ENCODE peak calls at places on chromosomes 3 and 15, in seven cellular contexts. S is IMR-90, K is H9, T is neuronal stem cell, W is mesendoderm, G is mesenchymal stem cell, H is H1. A is an unnamed sample.

GRCh38 chr3:174891524-174892203 is 32.5 kb downstream of the NAALADL2 start:
- DNase-seq in S (peak), K (no peak), T (no peak), W (peak), G (no peak), H (peak), A (no peak)

GRCh38 chr3:161266731-161267150 is 45.6 kb downstream of the NMD3 start:
- DNase-seq in S (peak), K (no peak), T (no peak), W (no peak), G (peak), H (no peak), A (no peak)

GRCh38 chr3:134903840-134904239 is 108.8 kb downstream of the EPHB1 start:
- DNase-seq in S (no peak), K (no peak), T (no peak), W (no peak), G (no peak), H (no peak), A (no peak)

GRCh38 chr15:42427429-42428223 is 63.3 kb downstream of the ZNF106 start:
- DNase-seq in S (peak), K (no peak), T (no peak), W (no peak), G (no peak), H (no peak), A (no peak)

GRCh38 chr3:15578272-15578671 is 23.1 kb downstream of the HACL1 start:
- DNase-seq in S (no peak), K (no peak), T (no peak), W (no peak), G (no peak), H (no peak), A (no peak)

GRCh38 chr15:69535101-69535638 is 82.6 kb downstream of the RPLP1 start:
- DNase-seq in S (peak), K (no peak), T (no peak), W (peak), G (peak), H (no peak), A (no peak)

GRCh38 chr3:107956991-107957467 is 133.8 kb downstream of the CD47 start:
- DNase-seq in S (peak), K (no peak), T (no peak), W (no peak), G (peak), H (no peak), A (no peak)

GRCh38 chr15:83709246-83709645 is 55.3 kb downstream of the ADAMTSL3 start:
- DNase-seq in S (peak), K (no peak), T (no peak), W (no peak), G (no peak), H (no peak), A (no peak)

GRCh38 chr3:127632441-127632840 is 3.5 kb downstream of the PODXL2 start:
- DNase-seq in S (no peak), K (no peak), T (no peak), W (no peak), G (no peak), H (no peak), A (no peak)

GRCh38 chr15:46041907-46042306 is 407.1 kb downstream of the SQOR start:
- DNase-seq in S (no peak), K (no peak), T (no peak), W (no peak), G (no peak), H (no peak), A (no peak)

GRCh38 chr3:66453525-66454463 is 47.0 kb downstream of the LRIG1 start:
- DNase-seq in S (no peak), K (no peak), T (no peak), W (peak), G (no peak), H (no peak), A (no peak)

GRCh38 chr3:8596706-8597514 is 47.7 kb downstream of the SSUH2 start:
- DNase-seq in S (no peak), K (no peak), T (no peak), W (no peak), G (no peak), H (peak), A (no peak)

GRCh38 chr15:30038667-30039523 is 43.9 kb upstream of the GOLGA8J start:
- DNase-seq in S (no peak), K (no peak), T (no peak), W (no peak), G (no peak), H (no peak), A (no peak)

GRCh38 chr15:62647195-62647865 is 395.2 kb upstream of the TPM1 start:
- DNase-seq in S (peak), K (no peak), T (no peak), W (peak), G (peak), H (no peak), A (no peak)

GRCh38 chr15:68706256-68706655 is 114.4 kb downstream of the ANP32A start:
- DNase-seq in S (no peak), K (no peak), T (no peak), W (no peak), G (no peak), H (no peak), A (no peak)

GRCh38 chr15:53193149-53193548 is 403.0 kb upstream of the ONECUT1 start:
- DNase-seq in S (no peak), K (no peak), T (peak), W (peak), G (no peak), H (no peak), A (peak)

GRCh38 chr3:107458871-107459270 is 63.9 kb upstream of the BBX start:
- DNase-seq in S (no peak), K (no peak), T (no peak), W (no peak), G (no peak), H (no peak), A (no peak)

GRCh38 chr15:96362001-96362758 is 31.7 kb downstream of the NR2F2 start:
- DNase-seq in S (no peak), K (no peak), T (peak), W (no peak), G (peak), H (no peak), A (no peak)

GRCh38 chr3:118587847-118588246 is 446.8 kb downstream of the IGSF11 start:
- DNase-seq in S (no peak), K (no peak), T (no peak), W (no peak), G (no peak), H (no peak), A (no peak)

GRCh38 chr3:117264204-117264994 is 554.8 kb downstream of the TUSC7 start:
- DNase-seq in S (no peak), K (no peak), T (no peak), W (no peak), G (no peak), H (no peak), A (no peak)

GRCh38 chr15:30990451-30991300 is 752 bp downstream of the MTMR10 start:
- DNase-seq in S (peak), K (no peak), T (no peak), W (no peak), G (peak), H (no peak), A (peak)

GRCh38 chr15:87653646-87654045 is 602.9 kb downstream of the NTRK3 start:
- DNase-seq in S (no peak), K (no peak), T (no peak), W (peak), G (no peak), H (no peak), A (no peak)

GRCh38 chr3:94617312-94617711 is 554.5 kb downstream of the NSUN3 start:
- DNase-seq in S (no peak), K (no peak), T (no peak), W (no peak), G (no peak), H (no peak), A (no peak)

GRCh38 chr3:146781606-146782005 is 176.5 kb upstream of the PLSCR5 start:
- DNase-seq in S (peak), K (no peak), T (no peak), W (no peak), G (no peak), H (no peak), A (no peak)

GRCh38 chr3:27718459-27718858 is 3.7 kb downstream of the EOMES start:
- DNase-seq in S (no peak), K (no peak), T (no peak), W (no peak), G (no peak), H (no peak), A (no peak)

GRCh38 chr15:49412821-49413220 is 10.2 kb upstream of the FGF7 start:
- DNase-seq in S (no peak), K (no peak), T (no peak), W (no peak), G (no peak), H (no peak), A (no peak)

GRCh38 chr3:29286841-29287240 is 6.0 kb downstream of the RBMS3 start:
- DNase-seq in S (peak), K (no peak), T (no peak), W (no peak), G (no peak), H (no peak), A (no peak)

GRCh38 chr3:123799544-123800351 is 84.4 kb downstream of the MYLK start:
- DNase-seq in S (peak), K (no peak), T (peak), W (peak), G (no peak), H (no peak), A (no peak)

GRCh38 chr15:55823191-55823670 is 80.3 kb upstream of the PRTG start:
- DNase-seq in S (peak), K (no peak), T (no peak), W (no peak), G (peak), H (no peak), A (no peak)

GRCh38 chr3:127342735-127343134 is 54.9 kb upstream of the PRR20G start:
- DNase-seq in S (no peak), K (peak), T (peak), W (peak), G (no peak), H (peak), A (no peak)

GRCh38 chr3:151925876-151926275 is 52.4 kb downstream of the SUCNR1 start:
- DNase-seq in S (peak), K (no peak), T (no peak), W (no peak), G (peak), H (no peak), A (peak)

GRCh38 chr3:191523099-191523498 is 62.1 kb downstream of the PYDC2 start:
- DNase-seq in S (no peak), K (no peak), T (no peak), W (no peak), G (no peak), H (no peak), A (no peak)

GRCh38 chr3:117892431-117892841 is 1142.2 kb downstream of the IGSF11 start:
- DNase-seq in S (peak), K (no peak), T (no peak), W (no peak), G (peak), H (no peak), A (no peak)

GRCh38 chr15:31279221-31280036 is 47.2 kb upstream of the KLF13 start:
- DNase-seq in S (no peak), K (no peak), T (no peak), W (no peak), G (no peak), H (peak), A (no peak)

GRCh38 chr15:99925661-99926461 is 192.6 kb upstream of the LYSMD4 start:
- DNase-seq in S (no peak), K (peak), T (peak), W (peak), G (peak), H (peak), A (peak)
- H3K27ac ChIP-seq in S (no peak), K (no peak), T (no peak), W (no peak), G (no peak), H (no peak), A (no peak)

GRCh38 chr3:110166791-110167190 is 829.4 kb upstream of the DPPA4 start:
- DNase-seq in S (no peak), K (no peak), T (no peak), W (no peak), G (no peak), H (no peak), A (no peak)
- H3K18ac ChIP-seq in S (no peak), K (no peak), T (no peak), W (no peak), G (no peak), H (no peak), A (no peak)

GRCh38 chr3:178479860-178480259 is 56.4 kb upstream of the KCNMB2 start:
- DNase-seq in S (no peak), K (no peak), T (no peak), W (no peak), G (no peak), H (no peak), A (no peak)

GRCh38 chr3:178474526-178474925 is 61.7 kb upstream of the KCNMB2 start:
- DNase-seq in S (no peak), K (no peak), T (no peak), W (no peak), G (peak), H (no peak), A (peak)

GRCh38 chr3:178475062-178475461 is 61.2 kb upstream of the KCNMB2 start:
- DNase-seq in S (no peak), K (no peak), T (no peak), W (peak), G (peak), H (no peak), A (no peak)

GRCh38 chr3:178479446-178479845 is 56.8 kb upstream of the KCNMB2 start:
- DNase-seq in S (no peak), K (no peak), T (no peak), W (no peak), G (no peak), H (no peak), A (no peak)

GRCh38 chr3:178476886-178477285 is 59.4 kb upstream of the KCNMB2 start:
- DNase-seq in S (no peak), K (no peak), T (no peak), W (no peak), G (no peak), H (no peak), A (no peak)
- H3K27ac ChIP-seq in S (no peak), K (no peak), T (no peak), W (no peak), G (no peak), H (no peak), A (no peak)

DNA sequence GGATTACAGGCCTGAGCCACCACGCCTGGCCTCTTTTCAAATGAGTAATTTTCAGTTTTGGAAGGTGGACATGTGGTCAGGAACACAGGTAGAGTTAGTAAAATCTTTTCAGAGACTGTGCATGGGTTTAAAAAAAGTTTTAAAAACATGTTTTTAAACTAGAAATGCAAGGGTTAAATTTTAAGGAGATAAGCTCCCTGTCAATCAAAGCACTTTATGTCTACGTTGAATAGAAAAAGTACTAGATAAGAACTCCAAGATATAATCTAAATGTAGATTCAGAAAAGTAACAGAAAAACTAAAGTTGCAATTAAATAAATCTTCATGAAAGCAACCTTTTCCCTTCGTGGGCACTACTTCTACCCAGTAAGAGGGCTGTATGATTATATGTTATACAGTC is 131.7 kb downstream of the CLASP2 start:
- DNase-seq in S (no peak), K (no peak), T (no peak), W (no peak), G (no peak), H (no peak), A (no peak)
- H3K18ac ChIP-seq in S (no peak), K (no peak), T (no peak), W (no peak), G (no peak), H (no peak), A (no peak)

DNA sequence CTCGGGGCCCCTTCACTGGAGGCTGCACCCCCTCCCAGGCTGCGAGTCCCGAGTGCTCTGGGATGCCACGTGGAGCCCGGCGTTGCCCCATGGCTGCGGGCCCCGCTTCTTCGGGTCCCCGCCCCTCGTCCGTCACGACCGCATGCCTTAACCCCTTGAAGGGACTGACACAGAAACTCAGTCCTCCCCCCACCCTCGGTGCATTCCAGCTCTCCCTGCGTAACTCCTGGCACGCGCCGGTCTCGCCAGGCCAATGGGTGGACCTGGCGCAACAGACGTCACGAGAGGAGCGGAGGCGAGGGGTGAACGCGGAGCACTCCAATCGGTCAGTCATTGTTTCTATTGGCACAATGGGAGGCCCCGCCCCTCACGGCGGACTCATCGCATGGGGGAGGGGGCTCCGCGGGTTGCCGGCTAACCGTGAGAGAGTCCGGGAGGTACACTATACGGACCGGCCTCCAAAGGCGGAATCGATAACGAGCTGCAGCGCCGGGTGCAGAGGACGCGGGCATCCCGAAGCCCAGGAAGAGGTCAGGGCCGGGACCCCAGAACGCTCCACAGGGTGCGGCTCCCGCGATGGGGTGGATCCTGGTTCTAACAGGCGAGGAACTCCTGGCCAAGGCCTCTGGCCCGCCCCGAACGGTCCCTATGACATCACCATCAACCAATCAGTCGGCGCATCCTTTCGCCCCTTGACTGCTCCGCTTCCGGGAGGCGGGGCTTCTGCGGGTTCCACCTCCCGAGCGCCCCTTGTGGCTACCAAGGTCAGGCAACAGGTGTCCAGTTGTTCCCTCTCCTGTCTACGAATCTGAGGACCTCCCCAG is 1.0 kb upstream of the CELSR3 start:
- DNase-seq in S (peak), K (peak), T (peak), W (peak), G (peak), H (peak), A (peak)
- H3K27ac ChIP-seq in S (peak), K (peak), T (peak), W (peak), G (peak), H (peak), A (peak)

GRCh38 chr3:197575362-197575761 is 19.6 kb upstream of the BDH1 start:
- DNase-seq in S (no peak), K (no peak), T (no peak), W (no peak), G (no peak), H (no peak), A (no peak)
- H3K18ac ChIP-seq in S (no peak), K (no peak), T (no peak), W (peak), G (no peak), H (peak), A (no peak)

GRCh38 chr15:85104584-85104983 is 122.9 kb downstream of the PDE8A start:
- DNase-seq in S (no peak), K (no peak), T (no peak), W (no peak), G (no peak), H (no peak), A (no peak)
- H3K27ac ChIP-seq in S (no peak), K (no peak), T (no peak), W (no peak), G (no peak), H (no peak), A (no peak)

GRCh38 chr3:126125341-126125740 is 41.4 kb upstream of the SLC41A3 start:
- DNase-seq in S (no peak), K (peak), T (no peak), W (no peak), G (no peak), H (no peak), A (no peak)

GRCh38 chr3:126125781-126126251 is 41.9 kb upstream of the SLC41A3 start:
- DNase-seq in S (no peak), K (peak), T (no peak), W (no peak), G (no peak), H (peak), A (no peak)

GRCh38 chr3:126126811-126127431 is 43.0 kb upstream of the SLC41A3 start:
- DNase-seq in S (no peak), K (peak), T (no peak), W (no peak), G (no peak), H (peak), A (no peak)

GRCh38 chr3:126127452-126127851 is 43.5 kb upstream of the SLC41A3 start:
- DNase-seq in S (no peak), K (no peak), T (no peak), W (no peak), G (no peak), H (peak), A (no peak)

GRCh38 chr3:126126292-126126691 is 42.4 kb upstream of the SLC41A3 start:
- DNase-seq in S (no peak), K (peak), T (no peak), W (no peak), G (no peak), H (peak), A (no peak)
- H3K18ac ChIP-seq in S (no peak), K (no peak), T (peak), W (no peak), G (no peak), H (no peak), A (no peak)

GRCh38 chr3:108985844-108986243 is 32.2 kb upstream of the GUCA1C start:
- DNase-seq in S (no peak), K (no peak), T (no peak), W (peak), G (no peak), H (no peak), A (no peak)
- H3K27ac ChIP-seq in S (no peak), K (no peak), T (no peak), W (no peak), G (no peak), H (no peak), A (no peak)